ENCODE peak calls at places on chromosomes 1 and 21, in seven cellular contexts. X, C, L, Z, R, G and D are unnamed samples.

GRCh38 chr1:21586926-21587601 is 77.8 kb downstream of the ALPL start:
- DNase-seq in X (no peak), C (peak; percentile 83), L (peak; percentile 76), Z (no peak), R (no peak), G (peak; percentile 97), D (no peak)

GRCh38 chr1:113856011-113856410 is 15.5 kb downstream of the PTPN22 start:
- DNase-seq in X (no peak), C (no peak), L (no peak), Z (no peak), R (no peak), G (no peak), D (no peak)

GRCh38 chr1:15272009-15272781 is 25.2 kb downstream of the FHAD1 start:
- DNase-seq in X (peak; percentile 83), C (peak; percentile 52), L (peak; percentile 69), Z (peak; percentile 65), R (no peak), G (peak; percentile 83), D (peak; percentile 47)

GRCh38 chr1:214208525-214208924 is 72.4 kb upstream of the SMYD2 start:
- DNase-seq in X (no peak), C (no peak), L (no peak), Z (no peak), R (no peak), G (no peak), D (no peak)

GRCh38 chr1:113617438-113618141 is 141.7 kb downstream of the PHTF1 start:
- DNase-seq in X (no peak), C (no peak), L (no peak), Z (no peak), R (no peak), G (no peak), D (no peak)

GRCh38 chr1:234842726-234843641 is 233.0 kb upstream of the IRF2BP2 start:
- DNase-seq in X (no peak), C (peak; percentile 68), L (no peak), Z (no peak), R (no peak), G (no peak), D (no peak)

GRCh38 chr1:100034465-100034864 is 64.7 kb downstream of the SLC35A3 start:
- DNase-seq in X (no peak), C (no peak), L (no peak), Z (no peak), R (no peak), G (no peak), D (no peak)

GRCh38 chr21:25934130-25934529 is 199.4 kb downstream of the GABPA start:
- DNase-seq in X (no peak), C (no peak), L (peak; percentile 31), Z (no peak), R (no peak), G (no peak), D (no peak)

GRCh38 chr1:94863919-94864318 is 43.8 kb downstream of the SLC44A3 start:
- DNase-seq in X (peak; percentile 88), C (peak; percentile 65), L (peak; percentile 37), Z (peak; percentile 71), R (no peak), G (peak; percentile 80), D (peak; percentile 71)

GRCh38 chr1:87333692-87334347 is 5.1 kb downstream of the LMO4 start:
- DNase-seq in X (no peak), C (no peak), L (no peak), Z (no peak), R (no peak), G (no peak), D (no peak)

GRCh38 chr1:225750420-225750819 is 27.2 kb upstream of the SRP9 start:
- DNase-seq in X (no peak), C (no peak), L (no peak), Z (no peak), R (no peak), G (no peak), D (no peak)

GRCh38 chr1:46490603-46491499 is 1.2 kb downstream of the DMBX1 start:
- DNase-seq in X (no peak), C (no peak), L (no peak), Z (no peak), R (no peak), G (no peak), D (no peak)

GRCh38 chr1:46489638-46490602 is at the start of gene DMBX1:
- DNase-seq in X (no peak), C (no peak), L (peak; percentile 54), Z (no peak), R (no peak), G (peak; percentile 47), D (no peak)

GRCh38 chr1:46488343-46489168 is 1.1 kb upstream of the DMBX1 start:
- DNase-seq in X (no peak), C (no peak), L (no peak), Z (no peak), R (no peak), G (peak; percentile 36), D (no peak)

GRCh38 chr1:46487818-46488218 is 1.8 kb upstream of the DMBX1 start:
- DNase-seq in X (no peak), C (no peak), L (no peak), Z (no peak), R (no peak), G (no peak), D (no peak)

GRCh38 chr1:46489169-46489637 is 433 bp upstream of the DMBX1 start:
- DNase-seq in X (no peak), C (no peak), L (no peak), Z (no peak), R (no peak), G (no peak), D (no peak)
- H3K27me3 ChIP-seq in X (peaks cover 66% of the 10 kb centered on the region), C (peaks cover 45% of the 10 kb centered on the region), L (peaks cover 99% of the 10 kb centered on the region), Z (peaks cover 4% of the 10 kb centered on the region), R (peaks cover 40% of the 10 kb centered on the region), G (peaks cover 74% of the 10 kb centered on the region), D (peaks cover 100% of the 10 kb centered on the region)

GRCh38 chr1:39954261-39954869 is 580 bp upstream of the MFSD2A start:
- DNase-seq in X (no peak), C (peak; percentile 39), L (no peak), Z (no peak), R (no peak), G (no peak), D (no peak)
- H3K4me3 ChIP-seq in X (peak overlapping the region; percentile 53), C (no peak overlapping the region), L (peak overlapping the region; percentile 68), Z (no peak overlapping the region), R (peak overlapping the region; percentile 76), G (no peak overlapping the region), D (peak overlapping the region; percentile 74)

DNA sequence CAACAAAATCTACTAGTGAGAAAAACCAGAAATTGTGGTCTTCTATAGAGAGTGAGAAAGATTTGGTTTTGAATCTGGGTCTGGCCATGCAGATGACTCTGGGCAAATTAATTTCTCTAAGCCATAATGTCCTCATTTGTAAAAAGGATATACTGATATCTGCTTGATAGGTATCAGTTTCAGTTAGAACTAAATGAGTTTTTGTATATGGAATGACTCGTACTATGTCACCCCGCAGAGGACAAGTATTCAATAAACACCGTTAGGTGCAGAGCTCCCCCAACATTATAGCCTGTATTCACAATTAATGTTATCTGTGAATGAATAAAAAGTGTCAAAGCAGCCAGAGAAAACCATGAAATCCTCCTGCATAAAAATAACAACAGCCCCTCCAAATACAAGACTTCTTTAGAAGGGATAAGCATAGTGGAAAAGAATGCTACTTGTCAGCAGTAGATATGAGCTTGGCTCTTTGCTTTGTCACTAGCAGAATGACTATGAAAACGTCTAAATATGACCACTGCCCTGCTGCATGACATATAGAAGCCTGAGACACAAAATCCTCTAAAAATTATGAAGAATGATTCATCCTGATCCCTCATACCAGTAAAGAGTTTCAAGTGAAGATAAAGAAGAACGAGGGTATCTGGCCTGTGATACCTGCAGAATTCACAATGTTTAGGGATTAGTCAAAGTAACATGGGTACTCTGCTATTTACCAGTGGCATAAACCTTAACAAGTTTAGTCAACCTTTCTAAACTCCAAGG is 17.8 kb downstream of the SCAF4 start:
- DNase-seq in X (no peak), C (no peak), L (no peak), Z (no peak), R (no peak), G (no peak), D (no peak)
- TF ChIP-seq POLR2A in X (no peak), C (no peak), L (no peak), Z (no peak), R (no peak), G (no peak), D (no peak)

GRCh38 chr1:152072311-152072710 is 16.6 kb downstream of the TCHHL1 start:
- DNase-seq in X (no peak), C (no peak), L (no peak), Z (no peak), R (no peak), G (no peak), D (no peak)

GRCh38 chr1:152067150-152067549 is 21.7 kb downstream of the TCHHL1 start:
- DNase-seq in X (no peak), C (no peak), L (no peak), Z (no peak), R (no peak), G (no peak), D (no peak)

GRCh38 chr1:152061952-152062351 is 25.1 kb upstream of the S100A11 start:
- DNase-seq in X (no peak), C (no peak), L (no peak), Z (no peak), R (no peak), G (no peak), D (no peak)

GRCh38 chr1:152071123-152071522 is 17.7 kb downstream of the TCHHL1 start:
- DNase-seq in X (no peak), C (no peak), L (no peak), Z (no peak), R (no peak), G (no peak), D (no peak)

DNA sequence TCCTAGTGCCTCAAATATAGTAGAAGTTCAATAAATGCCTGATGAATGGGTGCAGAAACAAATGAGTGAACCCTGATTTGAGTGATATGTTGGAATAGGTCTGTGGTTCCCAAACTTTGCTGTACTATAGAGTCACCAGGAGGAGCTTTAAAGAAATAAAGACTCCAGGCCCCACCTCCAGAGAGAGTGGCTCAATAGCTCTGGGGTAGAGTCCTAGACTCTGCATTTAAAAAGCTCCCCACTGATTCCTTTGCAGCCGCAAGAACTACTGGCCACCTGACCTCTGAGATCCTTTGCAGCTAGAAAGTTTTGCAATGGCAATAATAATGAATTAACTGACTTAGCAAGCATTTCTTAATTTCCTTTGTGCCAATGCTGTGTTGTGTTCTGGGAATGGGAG is 20.9 kb downstream of the TCHHL1 start:
- DNase-seq in X (no peak), C (no peak), L (no peak), Z (no peak), R (no peak), G (no peak), D (no peak)
- H3K27me3 ChIP-seq in X (no peaks in the 10 kb centered on the region), C (no peaks in the 10 kb centered on the region), L (no peaks in the 10 kb centered on the region), Z (no peaks in the 10 kb centered on the region), R (no peaks in the 10 kb centered on the region), G (peaks cover 5% of the 10 kb centered on the region), D (no peaks in the 10 kb centered on the region)

GRCh38 chr1:63317814-63318156 is 4.6 kb upstream of the FOXD3 start:
- DNase-seq in X (no peak), C (no peak), L (no peak), Z (no peak), R (no peak), G (no peak), D (no peak)
- H3K4me3 ChIP-seq in X (peak overlapping the region; percentile 38), C (peak overlapping the region; percentile 17), L (peak overlapping the region; percentile 62), Z (no peak overlapping the region), R (no peak overlapping the region), G (no peak overlapping the region), D (peak overlapping the region; percentile 50)